ENCODE peak calls at places on chromosomes 7 and 10, in seven cellular contexts. K is H1, P is IMR-90, S is H9, V is mesendoderm, H is mesenchymal stem cell, W is trophoblast cell. D is an unnamed sample.

GRCh38 chr7:99083068-99083651 is 60.7 kb downstream of the SMURF1 start:
- DNase-seq in W (no peak), K (no peak), S (no peak), V (no peak), P (peak), H (peak), D (no peak)

GRCh38 chr7:41241641-41242040 is 461.2 kb downstream of the INHBA start:
- DNase-seq in V (peak), P (no peak), S (peak), K (peak), H (no peak), W (no peak), D (no peak)

GRCh38 chr10:71854031-71854430 is 3.0 kb upstream of the PSAP start:
- DNase-seq in W (peak), P (peak), V (no peak), K (no peak), S (no peak), H (no peak), D (no peak)

GRCh38 chr7:31761646-31762045 is 74.6 kb downstream of the PPP1R17 start:
- DNase-seq in H (no peak), W (no peak), P (no peak), V (no peak), S (no peak), K (no peak), D (no peak)

GRCh38 chr10:85429126-85429525 is 937.5 kb downstream of the GRID1 start:
- DNase-seq in K (no peak), S (no peak), W (peak), V (no peak), P (no peak), H (no peak), D (no peak)

GRCh38 chr7:77935652-77936348 is 137.2 kb downstream of the PHTF2 start:
- DNase-seq in W (peak), S (no peak), P (no peak), H (no peak), K (no peak), V (no peak), D (no peak)

GRCh38 chr10:60964257-60965235 is 20.6 kb upstream of the RHOBTB1 start:
- DNase-seq in W (peak), H (peak), S (peak), K (no peak), V (peak), P (peak), D (peak)

GRCh38 chr7:47730135-47730534 is 148.2 kb upstream of the TNS3 start:
- DNase-seq in P (no peak), V (no peak), W (peak), K (no peak), H (no peak), S (no peak), D (no peak)

GRCh38 chr10:70482982-70483760 is 4.6 kb downstream of the PALD1 start:
- DNase-seq in V (no peak), H (no peak), K (no peak), S (no peak), W (no peak), P (no peak), D (no peak)

GRCh38 chr7:53111061-53111460 is 75.6 kb downstream of the POM121L12 start:
- DNase-seq in S (no peak), K (no peak), H (no peak), W (peak), V (no peak), P (no peak), D (no peak)

GRCh38 chr7:19899517-19899916 is 126.1 kb upstream of the TMEM196 start:
- DNase-seq in W (no peak), K (no peak), H (no peak), P (no peak), S (no peak), V (no peak), D (no peak)

GRCh38 chr10:132186488-132187413 is at the start of gene DPYSL4:
- DNase-seq in P (no peak), W (no peak), V (no peak), S (no peak), K (no peak), H (no peak), D (no peak)

GRCh38 chr7:24405002-24405401 is 121.0 kb downstream of the NPY start:
- DNase-seq in S (no peak), P (no peak), H (no peak), K (no peak), V (no peak), W (no peak), D (no peak)

GRCh38 chr10:75355706-75356105 is 45.9 kb downstream of the ZNF503 start:
- DNase-seq in K (no peak), P (peak), S (no peak), W (no peak), H (no peak), V (no peak), D (no peak)

GRCh38 chr7:101216860-101217387 is 457 bp downstream of the PLOD3 start:
- DNase-seq in S (no peak), W (no peak), V (no peak), P (no peak), H (no peak), K (no peak), D (peak)

GRCh38 chr7:120021085-120021484 is 251.9 kb upstream of the KCND2 start:
- DNase-seq in K (no peak), H (no peak), V (no peak), P (peak), S (no peak), W (no peak), D (no peak)

GRCh38 chr7:48171190-48171589 is at the start of gene ABCA13:
- DNase-seq in K (no peak), W (no peak), H (no peak), V (no peak), S (no peak), P (peak), D (no peak)

GRCh38 chr10:85864173-85864549 is 502.4 kb downstream of the GRID1 start:
- DNase-seq in W (no peak), K (no peak), P (no peak), S (no peak), V (no peak), H (peak), D (no peak)

GRCh38 chr10:33412261-33413092 is 78.0 kb upstream of the NRP1 start:
- DNase-seq in K (no peak), H (peak), V (no peak), W (peak), S (no peak), P (peak), D (no peak)

GRCh38 chr10:1551636-1552338 is 185.5 kb downstream of the ADARB2 start:
- DNase-seq in K (no peak), W (no peak), V (no peak), H (no peak), S (no peak), P (no peak), D (no peak)

GRCh38 chr7:142791502-142791901 is 20.7 kb downstream of the PRSS2 start:
- DNase-seq in S (no peak), P (no peak), W (no peak), V (no peak), H (no peak), K (no peak), D (no peak)

GRCh38 chr7:3722396-3722846 is 421.4 kb downstream of the SDK1 start:
- DNase-seq in S (peak), P (peak), H (peak), W (peak), K (peak), V (peak), D (peak)

GRCh38 chr7:1197997-1198632 is 34.6 kb upstream of the UNCX start:
- DNase-seq in H (peak), W (peak), V (no peak), S (no peak), K (no peak), P (peak), D (no peak)

GRCh38 chr10:43350686-43351085 is 20.8 kb upstream of the FXYD4 start:
- DNase-seq in H (no peak), V (no peak), W (no peak), S (no peak), K (no peak), P (no peak), D (no peak)

GRCh38 chr10:112313234-112313633 is 30.0 kb downstream of the TECTB start:
- DNase-seq in V (no peak), H (no peak), W (no peak), S (no peak), P (no peak), K (no peak), D (no peak)

GRCh38 chr7:80060218-80060806 is 74.3 kb upstream of the GNAI1 start:
- DNase-seq in K (no peak), W (peak), H (peak), P (peak), V (peak), S (no peak), D (peak)

GRCh38 chr10:79346388-79347225 is 662 bp upstream of the PPIF start:
- DNase-seq in K (no peak), P (no peak), H (no peak), S (peak), W (no peak), V (peak), D (no peak)

GRCh38 chr7:149669121-149669818 is 104.1 kb downstream of the ZNF467 start:
- DNase-seq in W (peak), V (peak), K (no peak), H (peak), S (no peak), P (peak), D (no peak)

GRCh38 chr10:74787457-74787856 is 38.9 kb upstream of the KAT6B start:
- DNase-seq in P (no peak), W (no peak), S (no peak), V (no peak), H (no peak), K (no peak), D (no peak)

GRCh38 chr10:25226775-25227682 is 52.2 kb downstream of the GPR158 start:
- DNase-seq in K (peak), S (peak), P (peak), H (peak), W (peak), V (peak), D (peak)

GRCh38 chr7:5424689-5425506 is 1.3 kb upstream of the TNRC18 start:
- DNase-seq in W (peak), S (no peak), H (peak), P (peak), K (no peak), V (peak), D (no peak)

GRCh38 chr7:10974717-10975032 is 1.0 kb downstream of the PHF14 start:
- DNase-seq in W (peak), H (no peak), K (no peak), V (no peak), P (no peak), S (no peak), D (no peak)

GRCh38 chr7:108026647-108027046 is 23.7 kb upstream of the LAMB1 start:
- DNase-seq in H (no peak), P (no peak), V (no peak), W (no peak), K (no peak), S (no peak), D (no peak)

GRCh38 chr7:1898628-1899185 is 228.6 kb downstream of the ELFN1 start:
- DNase-seq in H (no peak), S (no peak), P (no peak), W (no peak), K (no peak), V (no peak), D (no peak)

GRCh38 chr10:51743146-51743545 is 43.8 kb upstream of the CSTF2T start:
- DNase-seq in P (no peak), V (peak), W (no peak), K (no peak), S (no peak), H (no peak), D (no peak)

GRCh38 chr7:117623606-117624005 is 143.8 kb downstream of the CFTR start:
- DNase-seq in V (no peak), K (no peak), S (no peak), P (no peak), W (no peak), H (no peak), D (no peak)
- H4K8ac ChIP-seq in V (no peak), K (no peak), S (no peak), P (no peak), W (no peak), H (no peak), D (no peak)

GRCh38 chr7:100098913-100099312 is 2.3 kb downstream of the MCM7 start:
- DNase-seq in W (no peak), V (no peak), S (no peak), K (no peak), P (no peak), H (no peak), D (no peak)

GRCh38 chr7:100102950-100103840 is 1.8 kb downstream of the AP4M1 start:
- DNase-seq in K (no peak), W (no peak), V (no peak), S (no peak), H (peak), P (peak), D (no peak)

GRCh38 chr7:100101016-100101862 is at the start of the genes AP4M1 and MCM7:
- DNase-seq in W (peak), P (peak), S (peak), K (peak), H (peak), V (peak), D (peak)

GRCh38 chr7:100099452-100099851 is 1.7 kb downstream of the MCM7 start:
- DNase-seq in V (no peak), H (no peak), S (no peak), W (no peak), K (no peak), P (no peak), D (no peak)

GRCh38 chr7:100100420-100101015 is 679 bp downstream of the MCM7 start:
- DNase-seq in W (peak), K (no peak), V (peak), S (peak), P (peak), H (peak), D (peak)
- H3K4ac ChIP-seq in W (peak), K (peak), V (peak), S (peak), P (peak), H (peak), D (no peak)

GRCh38 chr7:157979631-157980340 is 607.8 kb downstream of the PTPRN2 start:
- DNase-seq in W (no peak), V (no peak), S (peak), H (no peak), K (no peak), P (no peak), D (no peak)
- H4K8ac ChIP-seq in W (no peak), V (no peak), S (no peak), H (no peak), K (no peak), P (no peak), D (no peak)

DNA sequence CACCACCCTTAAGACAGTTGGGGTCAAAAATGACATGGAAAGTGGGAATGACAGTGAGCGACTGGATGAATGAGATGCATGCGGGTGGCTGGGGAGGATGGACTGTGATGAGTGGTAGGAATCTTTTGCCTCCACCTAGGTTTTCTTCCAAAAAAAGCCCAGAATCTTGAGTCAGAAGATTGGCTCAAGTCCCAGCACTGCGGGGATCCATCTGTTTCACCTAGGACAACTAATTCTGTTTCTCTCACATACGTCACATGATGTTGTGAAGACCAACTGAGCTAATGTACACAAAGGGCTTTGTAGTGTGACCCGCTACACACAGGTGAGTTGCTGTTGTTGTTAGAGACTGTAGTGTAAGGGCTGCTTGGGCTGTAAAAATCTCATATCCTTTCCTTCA is 58.5 kb upstream of the SLC35B4 start:
- DNase-seq in P (no peak), K (no peak), V (no peak), S (no peak), W (no peak), H (no peak), D (no peak)
- H3K4ac ChIP-seq in P (no peak), K (no peak), V (no peak), S (no peak), W (no peak), H (no peak), D (no peak)

GRCh38 chr7:18727094-18727870 is 231.7 kb downstream of the HDAC9 start:
- DNase-seq in P (peak), H (no peak), V (no peak), K (no peak), W (no peak), S (no peak), D (no peak)
- H4K8ac ChIP-seq in P (no peak), H (peak), V (no peak), K (no peak), W (no peak), S (no peak), D (no peak)

GRCh38 chr7:35817930-35818329 is 17.1 kb downstream of the SEPTIN7 start:
- DNase-seq in W (no peak), H (no peak), V (no peak), S (no peak), P (no peak), K (no peak), D (no peak)
- H3K4ac ChIP-seq in W (no peak), H (no peak), V (no peak), S (no peak), P (no peak), K (no peak), D (no peak)

GRCh38 chr7:28328822-28329615 is 83.3 kb upstream of the CREB5 start:
- DNase-seq in S (no peak), V (no peak), W (no peak), P (no peak), H (no peak), K (no peak), D (no peak)
- H4K8ac ChIP-seq in S (no peak), V (no peak), W (no peak), P (no peak), H (no peak), K (no peak), D (no peak)

GRCh38 chr7:16193631-16194030 is 227.7 kb downstream of the CRPPA start:
- DNase-seq in H (no peak), W (no peak), P (no peak), V (peak), K (no peak), S (no peak), D (peak)
- H3K4ac ChIP-seq in H (no peak), W (no peak), P (no peak), V (no peak), K (no peak), S (no peak), D (no peak)